ENCODE peak calls at places on chromosomes 1 and 21, in four cellular contexts. One of them, this sample, is unnamed.

GRCh38 chr1:62977321-62977720 is 193.4 kb downstream of the ATG4C start:
- DNase-seq in cardiac muscle cell: no peak
- DNase-seq in Panc1: no peak
- DNase-seq in brain microvascular endothelial cell: no peak
- DNase-seq in this sample: no peak

GRCh38 chr1:11653616-11654570 is at the start of gene FBXO2:
- DNase-seq in Panc1: no peak
- DNase-seq in cardiac muscle cell: peak; percentile 21
- DNase-seq in brain microvascular endothelial cell: no peak
- DNase-seq in this sample: no peak

GRCh38 chr1:155175927-155176371 is 2.3 kb downstream of the TRIM46 start:
- DNase-seq in Panc1: no peak
- DNase-seq in cardiac muscle cell: no peak
- DNase-seq in brain microvascular endothelial cell: no peak
- DNase-seq in this sample: no peak

GRCh38 chr1:9996624-9997582 is at the start of gene RBP7:
- DNase-seq in brain microvascular endothelial cell: no peak
- DNase-seq in cardiac muscle cell: no peak
- DNase-seq in Panc1: no peak
- DNase-seq in this sample: no peak

GRCh38 chr1:204286841-204287387 is 72.8 kb downstream of the PLEKHA6 start:
- DNase-seq in cardiac muscle cell: peak; percentile 30
- DNase-seq in Panc1: no peak
- DNase-seq in brain microvascular endothelial cell: no peak
- DNase-seq in this sample: no peak

GRCh38 chr1:67889940-67890567 is 56.8 kb upstream of the GNG12 start:
- DNase-seq in brain microvascular endothelial cell: peak; percentile 95
- DNase-seq in Panc1: peak; percentile 64
- DNase-seq in cardiac muscle cell: peak; percentile 86
- DNase-seq in this sample: peak; percentile 49

GRCh38 chr21:39388038-39388810 is 39.3 kb upstream of the HMGN1 start:
- DNase-seq in brain microvascular endothelial cell: peak; percentile 69
- DNase-seq in cardiac muscle cell: peak; percentile 85
- DNase-seq in Panc1: peak; percentile 43
- DNase-seq in this sample: no peak

GRCh38 chr1:237220243-237220642 is 178.3 kb downstream of the RYR2 start:
- DNase-seq in cardiac muscle cell: peak; percentile 52
- DNase-seq in Panc1: no peak
- DNase-seq in brain microvascular endothelial cell: no peak
- DNase-seq in this sample: no peak

GRCh38 chr1:209107535-209107934 is 476.0 kb upstream of the CAMK1G start:
- DNase-seq in cardiac muscle cell: no peak
- DNase-seq in brain microvascular endothelial cell: no peak
- DNase-seq in Panc1: no peak
- DNase-seq in this sample: no peak

GRCh38 chr1:45172015-45172414 is 34.4 kb downstream of the ZSWIM5 start:
- DNase-seq in cardiac muscle cell: peak; percentile 50
- DNase-seq in Panc1: peak; percentile 5
- DNase-seq in brain microvascular endothelial cell: peak; percentile 4
- DNase-seq in this sample: no peak

GRCh38 chr21:18265955-18266354 is 21.3 kb downstream of the CHODL start:
- DNase-seq in Panc1: no peak
- DNase-seq in cardiac muscle cell: no peak
- DNase-seq in brain microvascular endothelial cell: no peak
- DNase-seq in this sample: no peak

GRCh38 chr1:195820925-195821324 is 787.3 kb downstream of the KCNT2 start:
- DNase-seq in cardiac muscle cell: no peak
- DNase-seq in Panc1: no peak
- DNase-seq in brain microvascular endothelial cell: no peak
- DNase-seq in this sample: no peak

GRCh38 chr1:26391450-26391849 is 18.9 kb upstream of the ZNF683 start:
- DNase-seq in cardiac muscle cell: peak; percentile 73
- DNase-seq in Panc1: no peak
- DNase-seq in brain microvascular endothelial cell: peak; percentile 56
- DNase-seq in this sample: no peak

GRCh38 chr1:147492207-147492606 is 49.1 kb upstream of the BCL9 start:
- DNase-seq in cardiac muscle cell: no peak
- DNase-seq in brain microvascular endothelial cell: no peak
- DNase-seq in Panc1: no peak
- DNase-seq in this sample: no peak

GRCh38 chr1:93662481-93663190 is 19.0 kb downstream of the BCAR3 start:
- DNase-seq in brain microvascular endothelial cell: peak; percentile 41
- DNase-seq in Panc1: no peak
- DNase-seq in cardiac muscle cell: peak; percentile 59
- DNase-seq in this sample: no peak

GRCh38 chr1:27658951-27659496 is 13.0 kb downstream of the IFI6 start:
- DNase-seq in brain microvascular endothelial cell: peak; percentile 26
- DNase-seq in cardiac muscle cell: peak; percentile 69
- DNase-seq in Panc1: no peak
- DNase-seq in this sample: no peak

GRCh38 chr1:241964550-241965241 is 7.1 kb downstream of the BECN2 start:
- DNase-seq in brain microvascular endothelial cell: no peak
- DNase-seq in Panc1: no peak
- DNase-seq in cardiac muscle cell: no peak
- DNase-seq in this sample: no peak
- H3K27ac ChIP-seq in brain microvascular endothelial cell: no peak overlapping the region
- H3K27ac ChIP-seq in Panc1: no peak overlapping the region
- H3K27ac ChIP-seq in cardiac muscle cell: no peak overlapping the region
- H3K27ac ChIP-seq in this sample: no peak overlapping the region

DNA sequence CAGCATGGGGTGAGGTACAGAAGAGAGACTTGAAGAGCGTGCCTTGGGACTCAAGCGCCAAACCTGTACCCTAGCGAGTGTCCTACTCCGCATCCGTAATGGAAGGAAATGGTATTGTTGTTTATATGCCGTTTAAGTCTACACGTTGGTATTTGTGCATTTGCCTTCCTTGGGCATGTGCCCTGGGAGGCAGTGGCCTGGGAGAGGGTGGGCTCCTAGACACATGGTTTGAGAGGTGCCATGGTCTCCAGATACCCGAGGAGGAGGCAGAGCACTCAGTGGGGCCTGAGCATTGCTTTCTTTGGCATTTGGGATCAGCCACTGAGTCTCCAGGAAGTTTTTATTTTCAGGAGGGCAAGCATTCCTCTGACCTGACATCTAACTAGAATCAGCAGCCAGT is 6.5 kb downstream of the ZNF672 start:
- DNase-seq in cardiac muscle cell: no peak
- DNase-seq in brain microvascular endothelial cell: no peak
- DNase-seq in Panc1: no peak
- DNase-seq in this sample: no peak
- H3K27ac ChIP-seq in cardiac muscle cell: no peak overlapping the region
- H3K27ac ChIP-seq in brain microvascular endothelial cell: no peak overlapping the region
- H3K27ac ChIP-seq in Panc1: no peak overlapping the region
- H3K27ac ChIP-seq in this sample: no peak overlapping the region

GRCh38 chr1:226364129-226364899 is 43.6 kb downstream of the PARP1 start:
- DNase-seq in cardiac muscle cell: peak; percentile 43
- DNase-seq in brain microvascular endothelial cell: no peak
- DNase-seq in Panc1: no peak
- DNase-seq in this sample: no peak
- H3K27ac ChIP-seq in cardiac muscle cell: peak overlapping the region; percentile 59
- H3K27ac ChIP-seq in brain microvascular endothelial cell: no peak overlapping the region
- H3K27ac ChIP-seq in Panc1: no peak overlapping the region
- H3K27ac ChIP-seq in this sample: no peak overlapping the region

GRCh38 chr1:198935371-198935921 is 296.6 kb downstream of the PTPRC start:
- DNase-seq in Panc1: peak; percentile 96
- DNase-seq in cardiac muscle cell: peak; percentile 96
- DNase-seq in brain microvascular endothelial cell: peak; percentile 100
- DNase-seq in this sample: peak; percentile 92
- H3K27ac ChIP-seq in Panc1: peak overlapping the region; percentile 99
- H3K27ac ChIP-seq in cardiac muscle cell: no peak overlapping the region
- H3K27ac ChIP-seq in brain microvascular endothelial cell: peak overlapping the region; percentile 97
- H3K27ac ChIP-seq in this sample: peak overlapping the region; percentile 41

DNA sequence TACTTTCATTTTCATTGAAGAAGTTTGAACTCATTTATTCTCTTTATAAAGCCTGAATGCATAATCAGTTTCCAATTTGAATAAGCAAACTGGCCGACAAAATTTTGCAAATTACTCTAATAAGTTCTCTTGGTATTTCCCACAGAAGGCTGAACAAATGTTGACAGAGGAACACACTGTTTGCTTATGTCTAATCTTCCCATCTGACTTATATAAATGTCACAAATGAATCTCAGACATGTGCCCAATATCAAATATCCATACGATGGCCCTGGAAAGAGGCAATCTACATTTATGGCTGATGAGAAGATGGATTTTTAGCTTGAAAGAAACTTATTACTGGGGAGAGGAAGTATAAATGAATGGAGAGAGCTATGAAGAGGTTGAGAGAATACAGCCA is 380.6 kb upstream of the ZRANB2 start:
- DNase-seq in cardiac muscle cell: no peak
- DNase-seq in Panc1: no peak
- DNase-seq in brain microvascular endothelial cell: no peak
- DNase-seq in this sample: no peak
- H3K27ac ChIP-seq in cardiac muscle cell: no peak overlapping the region
- H3K27ac ChIP-seq in Panc1: no peak overlapping the region
- H3K27ac ChIP-seq in brain microvascular endothelial cell: no peak overlapping the region
- H3K27ac ChIP-seq in this sample: no peak overlapping the region

This sample was measured in AG04450.